ENCODE peak calls at places on chromosome 22, in six cellular contexts. One of them, this sample, is unnamed.

GRCh38 chr22:43855431-43855830 is 6.9 kb downstream of the SULT4A1 start:
- DNase-seq in tibial nerve: no peak
- DNase-seq in ovary: no peak
- DNase-seq in neuronal stem cell: no peak
- DNase-seq in GM23248: no peak
- DNase-seq in aorta: no peak
- DNase-seq in this sample: no peak

GRCh38 chr22:42114721-42115120 is 15.9 kb downstream of the CYP2D6 start:
- DNase-seq in aorta: no peak
- DNase-seq in ovary: no peak
- DNase-seq in tibial nerve: no peak
- DNase-seq in neuronal stem cell: no peak
- DNase-seq in GM23248: peak; percentile 39
- DNase-seq in this sample: no peak

GRCh38 chr22:21568207-21569075 is 927 bp downstream of the UBE2L3 start:
- DNase-seq in tibial nerve: no peak
- DNase-seq in neuronal stem cell: no peak
- DNase-seq in ovary: no peak
- DNase-seq in GM23248: peak; percentile 74
- DNase-seq in aorta: peak; percentile 56
- DNase-seq in this sample: peak; percentile 50

GRCh38 chr22:27213291-27213690 is 555.9 kb downstream of the MIAT start:
- DNase-seq in aorta: no peak
- DNase-seq in neuronal stem cell: no peak
- DNase-seq in GM23248: peak; percentile 39
- DNase-seq in tibial nerve: no peak
- DNase-seq in ovary: no peak
- DNase-seq in this sample: no peak

GRCh38 chr22:43396934-43397457 is 14.8 kb upstream of the MPPED1 start:
- DNase-seq in tibial nerve: no peak
- DNase-seq in neuronal stem cell: no peak
- DNase-seq in GM23248: no peak
- DNase-seq in aorta: no peak
- DNase-seq in ovary: no peak
- DNase-seq in this sample: no peak

GRCh38 chr22:19111140-19111539 is 11.1 kb downstream of the DGCR2 start:
- DNase-seq in ovary: no peak
- DNase-seq in GM23248: no peak
- DNase-seq in neuronal stem cell: no peak
- DNase-seq in tibial nerve: no peak
- DNase-seq in aorta: no peak
- DNase-seq in this sample: no peak

GRCh38 chr22:23786261-23786710 is 480 bp upstream of the SMARCB1 start:
- DNase-seq in ovary: no peak
- DNase-seq in neuronal stem cell: no peak
- DNase-seq in tibial nerve: no peak
- DNase-seq in aorta: no peak
- DNase-seq in GM23248: no peak
- DNase-seq in this sample: no peak

GRCh38 chr22:23704062-23704461 is 13.2 kb downstream of the RGL4 start:
- DNase-seq in aorta: no peak
- DNase-seq in tibial nerve: no peak
- DNase-seq in neuronal stem cell: no peak
- DNase-seq in ovary: no peak
- DNase-seq in GM23248: no peak
- DNase-seq in this sample: no peak

GRCh38 chr22:41579297-41579996 is 10.2 kb downstream of the PMM1 start:
- DNase-seq in aorta: no peak
- DNase-seq in neuronal stem cell: no peak
- DNase-seq in tibial nerve: no peak
- DNase-seq in GM23248: no peak
- DNase-seq in ovary: no peak
- DNase-seq in this sample: no peak

GRCh38 chr22:30806391-30806861 is 111.8 kb downstream of the OSBP2 start:
- DNase-seq in GM23248: peak; percentile 51
- DNase-seq in aorta: no peak
- DNase-seq in tibial nerve: no peak
- DNase-seq in ovary: no peak
- DNase-seq in neuronal stem cell: no peak
- DNase-seq in this sample: no peak

GRCh38 chr22:35170716-35171697 is 86.3 kb upstream of the HMGXB4 start:
- DNase-seq in GM23248: no peak
- DNase-seq in aorta: no peak
- DNase-seq in tibial nerve: no peak
- DNase-seq in neuronal stem cell: no peak
- DNase-seq in ovary: no peak
- DNase-seq in this sample: no peak

GRCh38 chr22:40668611-40669390 is 10.5 kb upstream of the MCHR1 start:
- DNase-seq in ovary: no peak
- DNase-seq in aorta: no peak
- DNase-seq in GM23248: peak; percentile 89
- DNase-seq in neuronal stem cell: no peak
- DNase-seq in tibial nerve: no peak
- DNase-seq in this sample: no peak

GRCh38 chr22:25637672-25638071 is 73.2 kb downstream of the GRK3 start:
- DNase-seq in aorta: no peak
- DNase-seq in ovary: no peak
- DNase-seq in GM23248: no peak
- DNase-seq in tibial nerve: no peak
- DNase-seq in neuronal stem cell: no peak
- DNase-seq in this sample: no peak

GRCh38 chr22:32628626-32629587 is 154.3 kb downstream of the FBXO7 start:
- DNase-seq in tibial nerve: no peak
- DNase-seq in ovary: no peak
- DNase-seq in GM23248: peak; percentile 37
- DNase-seq in aorta: no peak
- DNase-seq in neuronal stem cell: no peak
- DNase-seq in this sample: no peak

GRCh38 chr22:17262976-17263375 is 43.7 kb upstream of the ADA2 start:
- DNase-seq in GM23248: no peak
- DNase-seq in neuronal stem cell: no peak
- DNase-seq in ovary: no peak
- DNase-seq in aorta: no peak
- DNase-seq in tibial nerve: no peak
- DNase-seq in this sample: no peak

GRCh38 chr22:20566420-20567260 is 59.2 kb downstream of the MED15 start:
- DNase-seq in neuronal stem cell: no peak
- DNase-seq in GM23248: peak; percentile 93
- DNase-seq in tibial nerve: peak; percentile 28
- DNase-seq in aorta: no peak
- DNase-seq in ovary: peak; percentile 68
- DNase-seq in this sample: no peak

GRCh38 chr22:19568337-19569311 is 44.4 kb upstream of the CLDN5 start:
- DNase-seq in GM23248: peak; percentile 98
- DNase-seq in ovary: no peak
- DNase-seq in neuronal stem cell: no peak
- DNase-seq in tibial nerve: no peak
- DNase-seq in aorta: no peak
- DNase-seq in this sample: no peak

GRCh38 chr22:43183496-43184263 is 3.3 kb downstream of the TTLL12 start:
- DNase-seq in aorta: peak; percentile 34
- DNase-seq in GM23248: peak; percentile 44
- DNase-seq in ovary: no peak
- DNase-seq in neuronal stem cell: no peak
- DNase-seq in tibial nerve: no peak
- DNase-seq in this sample: no peak

GRCh38 chr22:27207907-27208306 is 550.5 kb downstream of the MIAT start:
- DNase-seq in aorta: no peak
- DNase-seq in tibial nerve: no peak
- DNase-seq in GM23248: peak; percentile 94
- DNase-seq in ovary: no peak
- DNase-seq in neuronal stem cell: no peak
- DNase-seq in this sample: no peak

GRCh38 chr22:42396621-42397331 is 35.4 kb downstream of the NFAM1 start:
- DNase-seq in ovary: no peak
- DNase-seq in GM23248: no peak
- DNase-seq in aorta: peak; percentile 82
- DNase-seq in neuronal stem cell: no peak
- DNase-seq in tibial nerve: peak; percentile 43
- DNase-seq in this sample: no peak

GRCh38 chr22:35301370-35301874 is 1.7 kb downstream of the TOM1 start:
- DNase-seq in ovary: no peak
- DNase-seq in GM23248: peak; percentile 98
- DNase-seq in neuronal stem cell: no peak
- DNase-seq in aorta: peak; percentile 69
- DNase-seq in tibial nerve: peak; percentile 18
- DNase-seq in this sample: no peak

GRCh38 chr22:32322986-32323385 is 34.7 kb upstream of the RFPL3 start:
- DNase-seq in neuronal stem cell: no peak
- DNase-seq in aorta: no peak
- DNase-seq in tibial nerve: no peak
- DNase-seq in ovary: no peak
- DNase-seq in GM23248: no peak
- DNase-seq in this sample: no peak

GRCh38 chr22:19448739-19449421 is 1.4 kb upstream of the C22orf39 start:
- DNase-seq in aorta: no peak
- DNase-seq in neuronal stem cell: no peak
- DNase-seq in ovary: no peak
- DNase-seq in GM23248: no peak
- DNase-seq in tibial nerve: no peak
- DNase-seq in this sample: no peak

GRCh38 chr22:25728064-25728463 is 13.9 kb upstream of the MYO18B start:
- DNase-seq in GM23248: no peak
- DNase-seq in tibial nerve: no peak
- DNase-seq in aorta: no peak
- DNase-seq in ovary: no peak
- DNase-seq in neuronal stem cell: no peak
- DNase-seq in this sample: no peak

GRCh38 chr22:26656896-26657851 is at the start of gene MIAT:
- DNase-seq in neuronal stem cell: peak; percentile 69
- DNase-seq in aorta: no peak
- DNase-seq in GM23248: peak; percentile 64
- DNase-seq in tibial nerve: no peak
- DNase-seq in ovary: no peak
- DNase-seq in this sample: peak; percentile 34

GRCh38 chr22:41538583-41538982 is 5.7 kb downstream of the POLR3H start:
- DNase-seq in GM23248: no peak
- DNase-seq in neuronal stem cell: no peak
- DNase-seq in tibial nerve: no peak
- DNase-seq in aorta: no peak
- DNase-seq in ovary: no peak
- DNase-seq in this sample: no peak

GRCh38 chr22:45997775-45998637 is 21.0 kb upstream of the WNT7B start:
- DNase-seq in neuronal stem cell: no peak
- DNase-seq in GM23248: peak; percentile 79
- DNase-seq in ovary: peak; percentile 58
- DNase-seq in aorta: no peak
- DNase-seq in tibial nerve: no peak
- DNase-seq in this sample: no peak
- H3K4me1 ChIP-seq in neuronal stem cell: peaks cover 9% of the 10 kb centered on the region
- H3K4me1 ChIP-seq in GM23248: peaks cover 41% of the 10 kb centered on the region
- H3K4me1 ChIP-seq in ovary: peaks cover 17% of the 10 kb centered on the region
- H3K4me1 ChIP-seq in aorta: no peaks in the 10 kb centered on the region
- H3K4me1 ChIP-seq in tibial nerve: peaks cover 73% of the 10 kb centered on the region
- H3K4me1 ChIP-seq in this sample: peaks cover 11% of the 10 kb centered on the region

DNA sequence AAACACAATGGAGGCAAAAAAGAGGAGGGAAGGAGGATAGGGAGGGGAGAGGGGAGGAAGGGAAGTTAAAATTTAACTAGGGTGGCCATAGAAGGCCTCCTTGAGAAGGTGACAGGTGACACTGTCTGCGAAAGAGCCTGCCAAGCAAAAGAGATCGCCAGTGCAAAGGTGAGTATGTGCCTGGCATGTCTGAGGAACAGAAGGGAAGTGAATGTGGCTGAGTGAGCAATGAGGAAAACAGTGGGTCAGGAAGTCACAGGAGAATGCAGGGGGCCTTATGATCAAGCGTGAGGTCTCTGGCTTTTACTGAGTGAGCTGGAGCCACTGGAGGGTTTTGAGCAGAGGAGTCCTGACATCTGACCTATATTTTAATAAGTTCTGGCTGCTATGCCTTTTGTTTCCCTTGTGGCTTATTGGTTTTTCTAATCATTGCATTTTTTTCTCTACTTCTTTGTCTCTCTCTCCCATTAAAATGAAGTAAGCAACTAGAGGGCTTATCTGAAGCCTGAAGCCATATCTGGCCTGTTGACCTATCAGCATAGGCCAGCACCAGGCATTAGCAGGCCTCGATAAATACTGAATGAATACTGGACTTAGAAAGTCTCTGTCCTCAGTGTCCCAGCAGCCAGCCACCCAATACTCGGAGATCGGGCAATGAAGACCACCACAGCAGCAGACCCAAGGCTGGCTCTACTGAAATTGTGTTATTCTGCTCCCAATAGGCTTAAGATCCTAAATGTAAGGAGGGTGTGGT is 5.6 kb downstream of the AP1B1 start:
- DNase-seq in ovary: no peak
- DNase-seq in GM23248: no peak
- DNase-seq in neuronal stem cell: no peak
- DNase-seq in tibial nerve: no peak
- DNase-seq in aorta: no peak
- DNase-seq in this sample: peak; percentile 81
- H3K4me1 ChIP-seq in ovary: peaks cover 3% of the 10 kb centered on the region
- H3K4me1 ChIP-seq in GM23248: peaks cover 4% of the 10 kb centered on the region
- H3K4me1 ChIP-seq in neuronal stem cell: peaks cover 3% of the 10 kb centered on the region
- H3K4me1 ChIP-seq in tibial nerve: peaks cover 37% of the 10 kb centered on the region
- H3K4me1 ChIP-seq in aorta: no peaks in the 10 kb centered on the region
- H3K4me1 ChIP-seq in this sample: peaks cover 30% of the 10 kb centered on the region

DNA sequence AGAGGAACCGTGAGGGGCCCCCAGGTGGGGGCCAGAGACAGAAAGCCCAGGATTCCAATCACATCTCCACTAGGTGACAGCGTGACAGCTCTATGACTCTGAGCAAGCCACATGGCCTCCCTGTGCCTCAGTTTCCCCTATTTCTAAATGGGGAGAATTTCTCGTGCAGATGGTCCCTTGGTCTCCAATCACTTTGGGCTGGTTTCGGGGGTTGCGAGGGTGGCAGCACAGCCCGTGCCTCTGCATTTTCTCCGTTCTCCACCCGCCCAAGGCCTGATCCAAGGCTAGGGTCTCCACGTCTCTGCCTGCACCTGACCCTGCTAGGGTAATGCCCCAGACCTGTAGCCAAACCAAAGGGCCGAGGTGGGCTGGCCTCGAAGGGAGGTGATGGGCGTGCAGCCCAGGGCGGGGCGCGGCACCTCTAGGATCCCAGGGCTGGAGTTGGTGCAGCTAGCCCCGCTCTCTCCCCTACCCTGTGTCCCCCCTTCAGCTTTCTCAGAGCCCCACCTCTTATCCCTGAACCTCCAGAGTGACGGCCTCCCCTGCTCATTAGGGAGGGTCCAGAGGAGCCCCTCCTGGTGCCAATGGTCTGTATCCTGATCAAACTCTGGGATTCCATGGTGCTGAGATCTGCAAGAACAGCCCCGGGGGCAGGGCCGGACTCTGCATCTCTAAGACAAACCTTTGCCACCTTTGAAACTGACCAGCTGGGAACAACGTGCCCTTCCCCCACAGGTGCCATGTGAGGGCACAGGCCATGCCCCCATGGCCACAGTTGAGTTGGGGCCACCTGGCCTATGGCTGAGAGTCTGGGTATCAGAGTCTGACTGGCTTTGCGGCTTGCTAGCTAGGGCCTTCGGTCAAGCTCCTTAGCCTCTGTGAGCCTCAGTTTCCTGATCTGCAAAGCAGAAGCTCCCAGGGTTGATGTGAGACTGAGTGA is 22.9 kb upstream of the CBX7 start:
- DNase-seq in ovary: peak; percentile 55
- DNase-seq in GM23248: peak; percentile 22
- DNase-seq in neuronal stem cell: no peak
- DNase-seq in tibial nerve: no peak
- DNase-seq in aorta: no peak
- DNase-seq in this sample: peak; percentile 17
- H3K4me1 ChIP-seq in ovary: peaks cover 28% of the 10 kb centered on the region
- H3K4me1 ChIP-seq in GM23248: peaks cover 48% of the 10 kb centered on the region
- H3K4me1 ChIP-seq in neuronal stem cell: peaks cover 61% of the 10 kb centered on the region
- H3K4me1 ChIP-seq in tibial nerve: peaks cover 95% of the 10 kb centered on the region
- H3K4me1 ChIP-seq in aorta: peaks cover 7% of the 10 kb centered on the region
- H3K4me1 ChIP-seq in this sample: peaks cover 6% of the 10 kb centered on the region

GRCh38 chr22:46110215-46110614 is 40.1 kb upstream of the PPARA start:
- DNase-seq in aorta: peak; percentile 70
- DNase-seq in ovary: peak; percentile 67
- DNase-seq in GM23248: peak; percentile 82
- DNase-seq in tibial nerve: no peak
- DNase-seq in neuronal stem cell: no peak
- DNase-seq in this sample: no peak
- H3K4me1 ChIP-seq in aorta: no peaks in the 10 kb centered on the region
- H3K4me1 ChIP-seq in ovary: peaks cover 60% of the 10 kb centered on the region
- H3K4me1 ChIP-seq in GM23248: peaks cover 35% of the 10 kb centered on the region
- H3K4me1 ChIP-seq in tibial nerve: peaks cover 98% of the 10 kb centered on the region
- H3K4me1 ChIP-seq in neuronal stem cell: peaks cover 12% of the 10 kb centered on the region
- H3K4me1 ChIP-seq in this sample: no peaks in the 10 kb centered on the region